ENCODE peak calls at places on chromosomes 4 and X, in ten cellular contexts. G is left lung, P is cardiac muscle cell, K is lung, J is MM.1S, V is heart left ventricle, A is H9, S is Karpas-422, C is adrenal gland, Q is keratinocyte. H is an unnamed sample.
A peak's percentile ranks its signal among the peaks of the same experiment; 100 is the strongest.

GRCh38 chrX:115284877-115285276 is 4.6 kb upstream of the LUZP4 start:
- DNase-seq in G (no peak), P (peak; percentile 8), K (no peak), J (no peak), V (no peak), A (no peak), S (no peak), C (no peak), Q (no peak), H (no peak)

GRCh38 chrX:13894888-13895564 is 78.1 kb upstream of the GPM6B start:
- DNase-seq in G (no peak), P (peak; percentile 35), K (no peak), J (no peak), V (no peak), A (no peak), S (no peak), C (no peak), Q (no peak), H (no peak)

GRCh38 chr4:99383833-99384392 is 31.4 kb upstream of the ADH1C start:
- DNase-seq in G (no peak), P (peak; percentile 94), K (no peak), J (no peak), V (no peak), A (no peak), S (no peak), C (peak; percentile 65), Q (no peak), H (no peak)

GRCh38 chr4:81213671-81214070 is 1.4 kb downstream of the PRKG2 start:
- DNase-seq in G (no peak), P (no peak), K (no peak), J (no peak), V (no peak), A (no peak), S (no peak), C (no peak), Q (no peak), H (no peak)

GRCh38 chrX:153672531-153673397 is 849 bp downstream of the PNCK start:
- DNase-seq in G (peak; percentile 32), P (peak; percentile 28), K (no peak), J (no peak), V (no peak), A (no peak), S (no peak), C (no peak), Q (no peak), H (peak; percentile 58)

GRCh38 chr4:168304744-168305459 is 13.7 kb downstream of the DDX60 start:
- DNase-seq in G (no peak), P (peak; percentile 21), K (no peak), J (no peak), V (no peak), A (no peak), S (no peak), C (no peak), Q (peak; percentile 86), H (no peak)

GRCh38 chr4:147815741-147816140 is 83.9 kb downstream of the ARHGAP10 start:
- DNase-seq in G (no peak), P (no peak), K (no peak), J (no peak), V (no peak), A (no peak), S (no peak), C (no peak), Q (no peak), H (no peak)

GRCh38 chr4:41204400-41204978 is 9.9 kb downstream of the APBB2 start:
- DNase-seq in G (no peak), P (peak; percentile 81), K (peak; percentile 56), J (no peak), V (peak; percentile 47), A (no peak), S (no peak), C (peak; percentile 85), Q (no peak), H (no peak)

GRCh38 chr4:84479663-84480062 is 19.4 kb downstream of the NKX6-1 start:
- DNase-seq in G (no peak), P (no peak), K (no peak), J (no peak), V (no peak), A (peak; percentile 45), S (no peak), C (no peak), Q (no peak), H (no peak)

GRCh38 chrX:3962511-3963350 is 249.3 kb upstream of the PRKX start:
- DNase-seq in G (no peak), P (peak; percentile 13), K (no peak), J (peak; percentile 34), V (no peak), A (peak; percentile 42), S (peak; percentile 81), C (no peak), Q (no peak), H (no peak)

GRCh38 chr4:149796381-149796780 is 19.3 kb downstream of the IQCM start:
- DNase-seq in G (no peak), P (no peak), K (no peak), J (no peak), V (no peak), A (no peak), S (no peak), C (no peak), Q (no peak), H (no peak)

GRCh38 chr4:149801416-149801815 is 14.2 kb downstream of the IQCM start:
- DNase-seq in G (no peak), P (no peak), K (no peak), J (no peak), V (no peak), A (no peak), S (no peak), C (no peak), Q (no peak), H (no peak)
- H3K27ac ChIP-seq in G (no peak overlapping the region), P (no peak overlapping the region), K (no peak overlapping the region), J (no peak overlapping the region), V (no peak overlapping the region), A (no peak overlapping the region), S (no peak overlapping the region), C (no peak overlapping the region), Q (no peak overlapping the region), H (no peak overlapping the region)

DNA sequence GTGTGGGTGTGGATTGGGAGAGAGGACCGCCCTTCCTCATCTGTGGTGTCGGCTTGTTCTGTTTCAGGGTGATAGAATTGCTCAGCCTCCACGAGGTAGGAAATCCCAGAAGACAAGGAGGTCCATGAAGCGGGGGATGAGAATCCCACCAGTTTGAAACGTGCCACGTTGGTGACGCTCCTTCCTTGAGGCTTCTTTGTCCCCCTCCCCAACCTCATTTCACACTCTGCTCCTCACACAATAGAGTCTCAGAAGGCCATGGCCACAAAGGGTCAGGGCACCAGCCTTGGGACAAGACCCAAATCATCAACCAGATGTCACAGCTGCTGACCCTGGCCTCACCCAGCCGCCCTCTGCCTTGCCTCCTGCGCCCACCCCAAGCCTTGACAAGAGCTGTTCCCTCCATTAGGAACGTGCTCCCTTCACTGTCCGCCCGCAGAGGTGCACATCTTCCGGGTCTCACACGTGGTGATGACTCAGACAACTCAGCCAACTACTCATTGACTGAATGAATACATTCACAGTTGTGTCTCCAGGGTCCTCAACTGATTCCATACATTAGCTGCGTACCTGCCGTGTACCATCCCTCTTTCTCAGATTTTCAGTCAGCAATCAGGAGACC is 18.3 kb downstream of the BLOC1S4 start:
- DNase-seq in G (no peak), P (no peak), K (no peak), J (no peak), V (no peak), A (no peak), S (no peak), C (peak; percentile 31), Q (no peak), H (no peak)
- H3K27ac ChIP-seq in G (no peak overlapping the region), P (no peak overlapping the region), K (no peak overlapping the region), J (no peak overlapping the region), V (no peak overlapping the region), A (no peak overlapping the region), S (no peak overlapping the region), C (no peak overlapping the region), Q (no peak overlapping the region), H (no peak overlapping the region)

GRCh38 chr4:40182979-40183378 is 13.9 kb upstream of the RHOH start:
- DNase-seq in G (no peak), P (no peak), K (no peak), J (no peak), V (no peak), A (no peak), S (no peak), C (no peak), Q (no peak), H (no peak)
- H3K27ac ChIP-seq in G (no peak overlapping the region), P (no peak overlapping the region), K (no peak overlapping the region), J (no peak overlapping the region), V (no peak overlapping the region), A (no peak overlapping the region), S (no peak overlapping the region), C (no peak overlapping the region), Q (peak overlapping the region; percentile 96), H (no peak overlapping the region)

DNA sequence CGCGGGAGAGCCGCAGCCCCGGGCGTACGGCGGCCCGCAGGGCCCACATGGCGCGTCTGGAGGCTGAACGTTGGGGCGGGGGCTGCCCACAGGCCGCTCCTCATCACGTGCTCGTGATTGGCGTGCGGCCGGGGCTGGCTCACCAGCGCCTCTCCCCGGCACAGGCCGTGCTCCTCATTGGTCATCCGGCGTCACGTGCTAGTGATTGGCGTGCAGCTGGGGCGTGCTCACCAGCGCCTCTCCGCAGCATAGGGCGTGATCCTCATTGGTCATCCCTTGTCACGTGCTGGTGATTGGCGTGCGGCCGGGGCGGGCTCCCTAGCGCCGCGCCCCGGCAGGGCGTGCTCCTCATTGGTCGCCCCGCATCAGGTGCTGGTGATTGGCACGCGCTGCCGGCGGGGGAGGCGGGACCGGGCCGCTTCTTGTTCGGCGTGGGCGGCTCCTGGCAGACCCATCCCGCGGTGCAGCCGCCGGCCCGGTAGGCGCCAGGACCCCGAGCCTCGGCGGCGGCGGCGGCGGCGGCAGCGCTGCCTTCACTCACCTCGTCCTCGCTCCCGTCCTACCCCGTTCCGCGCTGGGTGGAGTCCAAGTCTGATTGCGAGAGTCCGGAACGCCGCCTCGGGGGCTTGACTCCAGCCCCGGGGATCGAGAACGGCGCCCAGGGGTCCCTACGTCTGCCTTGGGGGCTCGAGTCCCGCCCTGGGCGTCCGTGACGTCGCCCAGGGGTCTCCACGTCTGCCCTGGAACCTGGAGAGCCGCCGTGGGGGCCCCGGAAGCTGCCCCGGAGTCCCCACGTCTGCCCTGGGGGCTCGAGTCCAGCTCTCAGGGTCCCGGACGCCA is at the start of gene GTPBP6:
- DNase-seq in G (peak; percentile 100), P (peak; percentile 100), K (peak; percentile 100), J (peak; percentile 96), V (peak; percentile 100), A (peak; percentile 100), S (peak; percentile 100), C (peak; percentile 100), Q (peak; percentile 92), H (peak; percentile 100)
- H3K27ac ChIP-seq in G (peak within 1 kb of the TSS; percentile 96), P (peak within 1 kb of the TSS; percentile 93), K (peak within 1 kb of the TSS; percentile 99), J (peak within 1 kb of the TSS; percentile 81), V (peak within 1 kb of the TSS; percentile 92), A (no peak within 1 kb of the TSS), S (peak within 1 kb of the TSS; percentile 88), C (peak within 1 kb of the TSS; percentile 94), Q (peak within 1 kb of the TSS; percentile 82), H (peak within 1 kb of the TSS; percentile 96)

GRCh38 chrX:132634521-132634920 is 145.7 kb upstream of the MBNL3 start:
- DNase-seq in G (no peak), P (no peak), K (no peak), J (no peak), V (no peak), A (no peak), S (no peak), C (no peak), Q (no peak), H (no peak)

GRCh38 chrX:132636080-132636479 is 147.2 kb upstream of the MBNL3 start:
- DNase-seq in G (no peak), P (peak; percentile 11), K (no peak), J (peak; percentile 32), V (no peak), A (no peak), S (peak; percentile 41), C (no peak), Q (no peak), H (no peak)

GRCh38 chrX:132631579-132632232 is 142.9 kb upstream of the MBNL3 start:
- DNase-seq in G (no peak), P (peak; percentile 53), K (no peak), J (peak; percentile 34), V (no peak), A (no peak), S (peak; percentile 66), C (no peak), Q (no peak), H (no peak)
- H3K27ac ChIP-seq in G (no peak overlapping the region), P (no peak overlapping the region), K (no peak overlapping the region), J (no peak overlapping the region), V (no peak overlapping the region), A (no peak overlapping the region), S (no peak overlapping the region), C (no peak overlapping the region), Q (no peak overlapping the region), H (no peak overlapping the region)

H was measured in coronary artery.